ENCODE peak calls at places on chromosomes 1 and 21, in four cellular contexts. One of them, this sample, is unnamed.

GRCh38 chr1:53195913-53196484 is 625 bp upstream of the CPT2 start:
- DNase-seq in small intestine: peak
- DNase-seq in aorta: no peak
- DNase-seq in CD4-positive, alpha-beta memory T cell: no peak
- DNase-seq in this sample: no peak

GRCh38 chr1:153260980-153261792 is 1.7 kb downstream of the LORICRIN start:
- DNase-seq in small intestine: no peak
- DNase-seq in aorta: peak
- DNase-seq in CD4-positive, alpha-beta memory T cell: peak
- DNase-seq in this sample: peak

GRCh38 chr1:155514582-155515187 is 47.9 kb downstream of the ASH1L start:
- DNase-seq in small intestine: no peak
- DNase-seq in aorta: no peak
- DNase-seq in CD4-positive, alpha-beta memory T cell: peak
- DNase-seq in this sample: peak

GRCh38 chr1:95117207-95118018 is at the start of gene TLCD4:
- DNase-seq in small intestine: peak
- DNase-seq in aorta: peak
- DNase-seq in CD4-positive, alpha-beta memory T cell: peak
- DNase-seq in this sample: peak

GRCh38 chr1:11563560-11564069 is 84.7 kb downstream of the DISP3 start:
- DNase-seq in small intestine: no peak
- DNase-seq in aorta: no peak
- DNase-seq in CD4-positive, alpha-beta memory T cell: no peak
- DNase-seq in this sample: no peak

GRCh38 chr1:77465139-77465538 is 183.3 kb downstream of the AK5 start:
- DNase-seq in small intestine: no peak
- DNase-seq in aorta: no peak
- DNase-seq in CD4-positive, alpha-beta memory T cell: no peak
- DNase-seq in this sample: no peak

GRCh38 chr1:226871636-226872327 is 1.4 kb downstream of the PSEN2 start:
- DNase-seq in small intestine: peak
- DNase-seq in aorta: no peak
- DNase-seq in CD4-positive, alpha-beta memory T cell: no peak
- DNase-seq in this sample: no peak

GRCh38 chr1:84700065-84700464 is 9.8 kb upstream of the SSX2IP start:
- DNase-seq in small intestine: no peak
- DNase-seq in aorta: no peak
- DNase-seq in CD4-positive, alpha-beta memory T cell: no peak
- DNase-seq in this sample: no peak

GRCh38 chr1:234309598-234310459 is 63.4 kb upstream of the COA6 start:
- DNase-seq in small intestine: peak
- DNase-seq in aorta: no peak
- DNase-seq in CD4-positive, alpha-beta memory T cell: peak
- DNase-seq in this sample: peak

GRCh38 chr1:27099154-27099903 is 55.6 kb downstream of the SLC9A1 start:
- DNase-seq in small intestine: no peak
- DNase-seq in aorta: peak
- DNase-seq in CD4-positive, alpha-beta memory T cell: no peak
- DNase-seq in this sample: no peak

GRCh38 chr1:215192306-215192705 is 109.8 kb downstream of the KCNK2 start:
- DNase-seq in small intestine: no peak
- DNase-seq in aorta: no peak
- DNase-seq in CD4-positive, alpha-beta memory T cell: no peak
- DNase-seq in this sample: no peak

GRCh38 chr1:7623886-7624285 is 147.2 kb upstream of the VAMP3 start:
- DNase-seq in small intestine: no peak
- DNase-seq in aorta: peak
- DNase-seq in CD4-positive, alpha-beta memory T cell: no peak
- DNase-seq in this sample: no peak

GRCh38 chr1:91792393-91793032 is 93.4 kb downstream of the TGFBR3 start:
- DNase-seq in small intestine: no peak
- DNase-seq in aorta: no peak
- DNase-seq in CD4-positive, alpha-beta memory T cell: no peak
- DNase-seq in this sample: no peak

GRCh38 chr1:178500091-178500770 is 3.5 kb upstream of the CLEC20A start:
- DNase-seq in small intestine: peak
- DNase-seq in aorta: no peak
- DNase-seq in CD4-positive, alpha-beta memory T cell: no peak
- DNase-seq in this sample: no peak

GRCh38 chr21:35933466-35933865 is 126.9 kb downstream of the SETD4 start:
- DNase-seq in small intestine: no peak
- DNase-seq in aorta: no peak
- DNase-seq in CD4-positive, alpha-beta memory T cell: no peak
- DNase-seq in this sample: no peak

GRCh38 chr1:111789666-111790316 is 34.1 kb downstream of the DDX20 start:
- DNase-seq in small intestine: no peak
- DNase-seq in aorta: no peak
- DNase-seq in CD4-positive, alpha-beta memory T cell: no peak
- DNase-seq in this sample: no peak

GRCh38 chr1:211764701-211765100 is 65.9 kb downstream of the LPGAT1 start:
- DNase-seq in small intestine: no peak
- DNase-seq in aorta: no peak
- DNase-seq in CD4-positive, alpha-beta memory T cell: no peak
- DNase-seq in this sample: no peak

DNA sequence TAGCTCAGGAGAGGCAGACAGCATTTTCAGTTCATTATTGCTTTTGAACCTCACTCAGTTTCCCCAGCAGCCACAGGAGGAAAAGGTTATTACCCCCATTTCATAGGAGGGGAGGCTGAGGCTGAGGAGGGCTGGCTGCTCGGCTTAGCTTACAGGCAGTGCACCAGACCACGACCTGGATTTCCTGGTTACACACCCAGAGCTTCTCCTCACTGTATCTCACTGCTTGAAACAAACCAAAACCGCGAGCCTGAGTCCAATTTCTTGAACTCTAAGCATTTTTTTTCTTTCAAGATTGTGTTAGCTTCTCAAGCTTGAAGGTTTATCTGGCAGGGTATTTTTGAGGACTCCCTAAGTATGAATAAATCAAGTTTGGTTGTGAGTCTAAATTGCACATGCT is 188.9 kb upstream of the EDN2 start:
- DNase-seq in small intestine: peak
- DNase-seq in aorta: no peak
- DNase-seq in CD4-positive, alpha-beta memory T cell: peak
- DNase-seq in this sample: peak
- H3K27ac ChIP-seq in small intestine: no peak
- H3K27ac ChIP-seq in aorta: no peak
- H3K27ac ChIP-seq in CD4-positive, alpha-beta memory T cell: peak
- H3K27ac ChIP-seq in this sample: peak

DNA sequence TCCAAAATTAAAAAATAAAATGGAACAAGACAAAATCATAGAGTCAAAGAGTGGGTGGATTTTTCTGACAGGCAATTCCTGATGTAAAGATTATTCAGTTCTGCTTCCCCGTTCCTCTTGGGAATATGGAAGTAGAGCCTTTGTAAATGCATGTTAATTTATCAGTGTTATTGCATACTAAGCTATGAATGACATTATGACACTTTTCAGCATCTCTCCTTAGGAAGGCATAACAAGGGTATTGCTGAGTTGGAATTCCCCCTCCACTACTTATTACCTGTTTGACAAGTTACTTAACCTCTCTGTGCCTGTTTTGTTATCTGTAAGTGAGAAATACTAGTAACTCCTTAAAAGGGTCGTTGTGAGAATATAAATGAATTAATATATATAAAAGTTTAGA is 640.4 kb downstream of the LMO4 start:
- DNase-seq in small intestine: no peak
- DNase-seq in aorta: no peak
- DNase-seq in CD4-positive, alpha-beta memory T cell: no peak
- DNase-seq in this sample: no peak
- H3K4me3 ChIP-seq in small intestine: no peak
- H3K4me3 ChIP-seq in aorta: no peak
- H3K4me3 ChIP-seq in CD4-positive, alpha-beta memory T cell: no peak
- H3K4me3 ChIP-seq in this sample: no peak

DNA sequence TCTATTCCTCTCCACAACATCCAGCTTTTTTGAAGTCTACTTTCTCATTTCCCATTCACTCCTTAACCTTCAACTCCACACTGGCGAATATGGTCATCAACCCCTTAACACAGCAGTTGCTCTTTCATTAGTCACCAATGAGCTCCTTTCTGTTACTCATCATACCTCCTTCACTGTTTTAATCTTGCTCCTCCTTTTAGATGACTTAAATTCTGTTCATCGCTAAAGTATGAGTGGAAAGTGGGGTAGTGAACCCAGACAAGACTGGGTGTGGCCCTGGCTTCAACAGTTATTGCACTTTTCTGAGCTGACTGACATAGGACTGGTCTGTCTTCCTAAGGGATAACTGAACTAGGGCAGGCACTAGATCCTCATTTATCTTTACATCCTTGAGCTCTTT is 51.3 kb downstream of the AKT3 start:
- DNase-seq in small intestine: no peak
- DNase-seq in aorta: no peak
- DNase-seq in CD4-positive, alpha-beta memory T cell: no peak
- DNase-seq in this sample: no peak
- H3K27ac ChIP-seq in small intestine: no peak
- H3K27ac ChIP-seq in aorta: no peak
- H3K27ac ChIP-seq in CD4-positive, alpha-beta memory T cell: no peak
- H3K27ac ChIP-seq in this sample: no peak

DNA sequence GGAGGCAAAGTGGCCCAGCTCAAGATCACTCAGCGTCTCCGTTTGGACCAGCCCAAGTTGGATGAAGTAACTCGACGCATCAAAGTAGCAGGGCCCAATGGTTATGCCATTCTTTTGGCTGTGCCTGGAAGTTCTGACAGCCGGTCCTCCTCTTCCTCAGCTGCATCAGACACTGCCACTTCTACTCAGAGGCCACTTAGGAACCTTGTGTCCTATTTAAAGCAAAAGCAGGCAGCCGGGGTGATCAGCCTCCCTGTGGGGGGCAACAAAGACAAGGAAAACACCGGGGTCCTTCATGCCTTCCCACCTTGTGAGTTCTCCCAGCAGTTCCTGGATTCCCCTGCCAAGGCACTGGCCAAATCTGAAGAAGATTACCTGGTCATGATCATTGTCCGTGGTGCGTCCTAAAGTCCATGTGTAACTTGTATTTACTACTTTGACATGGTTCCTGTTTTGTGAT is 2.7 kb downstream of the RBM15 start:
- DNase-seq in small intestine: peak
- DNase-seq in aorta: no peak
- DNase-seq in CD4-positive, alpha-beta memory T cell: no peak
- DNase-seq in this sample: no peak
- H3K4me3 ChIP-seq in small intestine: peak
- H3K4me3 ChIP-seq in aorta: no peak
- H3K4me3 ChIP-seq in CD4-positive, alpha-beta memory T cell: no peak
- H3K4me3 ChIP-seq in this sample: peak

DNA sequence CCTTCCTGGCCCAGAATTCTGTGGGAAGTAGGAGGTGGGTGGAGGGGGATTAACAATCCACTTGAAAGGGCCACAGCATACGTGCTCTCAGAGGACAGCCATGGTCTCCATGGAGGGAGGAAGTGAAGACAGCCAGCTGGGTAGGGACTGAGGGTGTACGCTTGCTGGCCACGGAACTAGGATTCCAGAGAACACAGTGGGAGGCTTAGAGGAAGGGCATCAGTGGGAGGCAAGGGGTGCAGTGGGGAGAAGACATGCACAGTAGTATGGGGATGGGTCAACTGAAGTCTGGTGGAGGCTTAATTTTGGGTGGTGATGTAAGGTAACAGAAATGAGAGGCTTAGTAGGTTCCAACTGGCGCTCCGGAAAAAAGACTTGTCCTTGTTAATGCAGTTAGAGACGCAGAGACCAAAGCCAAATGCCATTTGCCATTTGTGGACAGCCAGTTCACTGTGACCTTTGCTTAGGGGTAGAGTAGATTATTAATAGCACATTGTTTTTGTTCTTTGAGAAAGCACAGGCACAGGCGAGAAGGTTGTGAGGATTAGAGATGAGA is 103.0 kb downstream of the ZSCAN20 start:
- DNase-seq in small intestine: no peak
- DNase-seq in aorta: no peak
- DNase-seq in CD4-positive, alpha-beta memory T cell: no peak
- DNase-seq in this sample: no peak
- H3K27ac ChIP-seq in small intestine: no peak
- H3K27ac ChIP-seq in aorta: peak
- H3K27ac ChIP-seq in CD4-positive, alpha-beta memory T cell: no peak
- H3K27ac ChIP-seq in this sample: no peak

GRCh38 chr1:193060938-193061337 is 1.5 kb downstream of the RO60 start:
- DNase-seq in small intestine: peak
- DNase-seq in aorta: no peak
- DNase-seq in CD4-positive, alpha-beta memory T cell: no peak
- DNase-seq in this sample: no peak
- H3K4me3 ChIP-seq in small intestine: no peak
- H3K4me3 ChIP-seq in aorta: peak
- H3K4me3 ChIP-seq in CD4-positive, alpha-beta memory T cell: peak
- H3K4me3 ChIP-seq in this sample: peak

GRCh38 chr1:43444827-43445225 is 8.9 kb downstream of the HYI start:
- DNase-seq in small intestine: no peak
- DNase-seq in aorta: no peak
- DNase-seq in CD4-positive, alpha-beta memory T cell: no peak
- DNase-seq in this sample: no peak

GRCh38 chr1:43446881-43447835 is 6.6 kb downstream of the HYI start:
- DNase-seq in small intestine: no peak
- DNase-seq in aorta: no peak
- DNase-seq in CD4-positive, alpha-beta memory T cell: no peak
- DNase-seq in this sample: no peak

GRCh38 chr1:43445618-43446387 is 7.9 kb downstream of the HYI start:
- DNase-seq in small intestine: no peak
- DNase-seq in aorta: no peak
- DNase-seq in CD4-positive, alpha-beta memory T cell: no peak
- DNase-seq in this sample: no peak

GRCh38 chr1:43447891-43448708 is 5.6 kb downstream of the HYI start:
- DNase-seq in small intestine: peak
- DNase-seq in aorta: no peak
- DNase-seq in CD4-positive, alpha-beta memory T cell: no peak
- DNase-seq in this sample: no peak

GRCh38 chr1:43446388-43446740 is 7.4 kb downstream of the HYI start:
- DNase-seq in small intestine: no peak
- DNase-seq in aorta: no peak
- DNase-seq in CD4-positive, alpha-beta memory T cell: no peak
- DNase-seq in this sample: no peak
- H3K27ac ChIP-seq in small intestine: no peak
- H3K27ac ChIP-seq in aorta: no peak
- H3K27ac ChIP-seq in CD4-positive, alpha-beta memory T cell: no peak
- H3K27ac ChIP-seq in this sample: no peak

GRCh38 chr1:182251561-182251960 is 140.0 kb downstream of the GLUL start:
- DNase-seq in small intestine: no peak
- DNase-seq in aorta: no peak
- DNase-seq in CD4-positive, alpha-beta memory T cell: no peak
- DNase-seq in this sample: no peak

GRCh38 chr1:182249201-182249676 is 142.4 kb downstream of the GLUL start:
- DNase-seq in small intestine: peak
- DNase-seq in aorta: no peak
- DNase-seq in CD4-positive, alpha-beta memory T cell: no peak
- DNase-seq in this sample: no peak

GRCh38 chr1:182245040-182245439 is 146.6 kb downstream of the GLUL start:
- DNase-seq in small intestine: no peak
- DNase-seq in aorta: no peak
- DNase-seq in CD4-positive, alpha-beta memory T cell: no peak
- DNase-seq in this sample: no peak

GRCh38 chr1:182246783-182247182 is 144.8 kb downstream of the GLUL start:
- DNase-seq in small intestine: no peak
- DNase-seq in aorta: no peak
- DNase-seq in CD4-positive, alpha-beta memory T cell: no peak
- DNase-seq in this sample: no peak

GRCh38 chr1:182248721-182249120 is 142.9 kb downstream of the GLUL start:
- DNase-seq in small intestine: no peak
- DNase-seq in aorta: no peak
- DNase-seq in CD4-positive, alpha-beta memory T cell: no peak
- DNase-seq in this sample: no peak
- H3K4me3 ChIP-seq in small intestine: no peak
- H3K4me3 ChIP-seq in aorta: no peak
- H3K4me3 ChIP-seq in CD4-positive, alpha-beta memory T cell: no peak
- H3K4me3 ChIP-seq in this sample: no peak

GRCh38 chr1:63746129-63746864 is 27.5 kb upstream of the ROR1 start:
- DNase-seq in small intestine: no peak
- DNase-seq in aorta: no peak
- DNase-seq in CD4-positive, alpha-beta memory T cell: no peak
- DNase-seq in this sample: no peak
- H3K27ac ChIP-seq in small intestine: no peak
- H3K27ac ChIP-seq in aorta: no peak
- H3K27ac ChIP-seq in CD4-positive, alpha-beta memory T cell: no peak
- H3K27ac ChIP-seq in this sample: no peak